ENCODE peak calls at places on chromosome 16, in six cellular contexts. X is IMR-90, W is esophagus muscularis mucosa, C is endodermal cell, J is upper lobe of right lung, E is stomach. N is an unnamed sample.

GRCh38 chr16:67115649-67116048 is 5.9 kb downstream of the PHAF1 start:
- DNase-seq in E (no peak), J (no peak), X (peak; percentile 95), C (no peak), W (no peak), N (no peak)

GRCh38 chr16:64089697-64090096 is 1032.2 kb downstream of the CDH11 start:
- DNase-seq in C (peak; percentile 59), J (no peak), X (peak; percentile 11), W (no peak), E (no peak), N (no peak)

GRCh38 chr16:11239644-11240632 is 16.1 kb downstream of the SOCS1 start:
- DNase-seq in W (no peak), E (no peak), J (no peak), C (no peak), X (no peak), N (no peak)

GRCh38 chr16:27660507-27660906 is 110.6 kb downstream of the KATNIP start:
- DNase-seq in C (no peak), W (no peak), E (no peak), X (no peak), J (no peak), N (no peak)

GRCh38 chr16:49458656-49459445 is 85.2 kb downstream of the C16orf78 start:
- DNase-seq in C (no peak), X (no peak), E (peak; percentile 21), W (peak; percentile 84), J (peak; percentile 20), N (no peak)

GRCh38 chr16:69366431-69366830 is 14.8 kb upstream of the TMED6 start:
- DNase-seq in C (no peak), W (no peak), J (no peak), X (no peak), E (no peak), N (no peak)

GRCh38 chr16:46929378-46930332 is 43.8 kb downstream of the DNAJA2 start:
- DNase-seq in E (peak; percentile 80), X (peak; percentile 45), W (no peak), J (peak; percentile 83), C (peak; percentile 93), N (peak; percentile 71)

GRCh38 chr16:68265078-68265925 is 976 bp downstream of the SLC7A6 start:
- DNase-seq in E (peak; percentile 70), J (peak; percentile 87), C (peak; percentile 77), X (peak; percentile 69), W (peak; percentile 93), N (no peak)

GRCh38 chr16:48576927-48577326 is 33.1 kb downstream of the N4BP1 start:
- DNase-seq in W (no peak), C (no peak), E (no peak), J (no peak), X (peak; percentile 28), N (no peak)

GRCh38 chr16:10678655-10679054 is 16.1 kb downstream of the TEKT5 start:
- DNase-seq in J (no peak), X (no peak), C (no peak), W (no peak), E (no peak), N (no peak)

GRCh38 chr16:54510619-54511018 is 224.0 kb upstream of the IRX3 start:
- DNase-seq in W (no peak), X (no peak), J (no peak), E (no peak), C (no peak), N (no peak)

DNA sequence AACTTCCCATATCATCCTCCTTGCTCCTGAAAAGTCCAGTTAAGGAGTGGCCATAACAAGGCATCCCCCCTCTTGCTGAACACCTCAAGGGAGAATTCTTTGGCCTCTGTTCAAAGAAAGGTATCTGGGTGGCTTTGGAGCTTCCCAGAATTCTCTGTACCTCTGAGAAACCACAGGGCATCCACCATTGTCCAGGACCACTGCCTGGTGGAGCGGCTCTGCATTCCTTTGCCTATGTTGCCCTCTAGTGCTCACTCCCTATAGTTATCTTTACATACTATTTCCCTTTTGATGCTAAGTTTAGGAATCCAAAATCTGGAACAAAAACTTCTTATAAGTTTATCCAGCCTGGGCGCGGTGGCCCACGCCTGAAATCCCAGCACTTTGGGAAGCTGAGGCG is 30.3 kb downstream of the CHD9NB start:
- DNase-seq in W (no peak), X (peak; percentile 43), E (peak; percentile 39), C (peak; percentile 77), J (no peak), N (peak; percentile 28)
- TF ChIP-seq CTCF in W (peak; percentile 36), X (peak; percentile 78), E (no peak), C (peak; percentile 89), J (peak; percentile 56), N (peak; percentile 84)

DNA sequence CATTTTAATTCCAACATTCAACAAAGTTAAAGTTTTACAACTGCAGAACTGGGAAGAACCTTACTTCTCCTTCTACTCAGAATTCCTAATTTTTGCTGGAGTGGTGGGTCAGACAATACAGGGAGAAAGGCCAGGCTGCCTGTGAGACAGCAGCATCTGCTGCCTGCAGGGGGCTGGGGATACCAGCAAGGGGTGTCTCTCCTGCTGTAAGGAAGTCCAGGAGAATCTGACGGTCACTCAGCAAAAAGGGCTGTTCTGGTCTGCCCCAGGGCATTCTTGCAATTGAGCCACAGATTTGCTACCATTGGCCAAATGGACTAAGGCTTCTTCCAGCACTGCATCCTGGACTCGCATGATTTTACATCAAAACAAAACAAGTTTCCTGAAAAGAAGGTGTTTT is 426.6 kb upstream of the CDH11 start:
- DNase-seq in E (no peak), C (peak; percentile 74), X (peak; percentile 13), W (no peak), J (no peak), N (no peak)
- TF ChIP-seq CTCF in E (no peak), C (peak; percentile 70), X (peak; percentile 9), W (no peak), J (no peak), N (no peak)

DNA sequence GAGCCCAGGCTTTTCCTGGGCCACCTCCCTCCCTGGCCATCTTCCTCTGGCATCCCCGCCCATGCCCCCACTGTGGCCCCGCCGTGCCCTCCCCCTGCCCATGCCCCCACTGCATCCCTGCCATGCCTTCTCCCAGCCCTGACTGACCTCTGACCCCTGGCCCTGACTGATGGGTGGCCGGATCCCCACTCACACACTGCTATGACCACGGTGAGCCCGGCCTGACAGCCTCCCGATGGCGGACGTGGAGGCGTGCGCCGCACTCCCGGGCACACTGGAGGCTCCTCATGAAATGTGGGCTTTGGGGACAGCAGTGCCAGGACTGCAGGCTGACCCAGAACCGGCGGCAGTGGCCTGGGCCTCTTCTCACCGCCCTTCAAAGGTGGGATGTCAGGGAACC is 10.6 kb upstream of the C1QTNF8 start:
- DNase-seq in J (no peak), E (no peak), C (no peak), X (no peak), W (no peak), N (no peak)
- TF ChIP-seq CTCF in J (no peak), E (no peak), C (no peak), X (no peak), W (no peak), N (peak; percentile 5)

GRCh38 chr16:85610446-85611204 is 2.5 kb upstream of the GSE1 start:
- DNase-seq in X (peak; percentile 81), W (peak; percentile 96), C (peak; percentile 98), J (peak; percentile 93), E (peak; percentile 89), N (peak; percentile 89)
- TF ChIP-seq CTCF in X (peak; percentile 96), W (peak; percentile 99), C (peak; percentile 99), J (peak; percentile 98), E (peak; percentile 98), N (peak; percentile 99)

GRCh38 chr16:65697061-65697460 is 575.2 kb upstream of the CDH11 start:
- DNase-seq in W (no peak), J (no peak), C (no peak), E (no peak), X (no peak), N (no peak)
- TF ChIP-seq CTCF in W (no peak), J (no peak), C (peak; percentile 38), E (no peak), X (no peak), N (no peak)

GRCh38 chr16:85471469-85472431 is 141.4 kb upstream of the GSE1 start:
- DNase-seq in E (peak; percentile 71), W (no peak), J (peak; percentile 79), X (no peak), C (no peak), N (no peak)
- TF ChIP-seq CTCF in E (no peak), W (no peak), J (no peak), X (no peak), C (peak; percentile 21), N (no peak)

DNA sequence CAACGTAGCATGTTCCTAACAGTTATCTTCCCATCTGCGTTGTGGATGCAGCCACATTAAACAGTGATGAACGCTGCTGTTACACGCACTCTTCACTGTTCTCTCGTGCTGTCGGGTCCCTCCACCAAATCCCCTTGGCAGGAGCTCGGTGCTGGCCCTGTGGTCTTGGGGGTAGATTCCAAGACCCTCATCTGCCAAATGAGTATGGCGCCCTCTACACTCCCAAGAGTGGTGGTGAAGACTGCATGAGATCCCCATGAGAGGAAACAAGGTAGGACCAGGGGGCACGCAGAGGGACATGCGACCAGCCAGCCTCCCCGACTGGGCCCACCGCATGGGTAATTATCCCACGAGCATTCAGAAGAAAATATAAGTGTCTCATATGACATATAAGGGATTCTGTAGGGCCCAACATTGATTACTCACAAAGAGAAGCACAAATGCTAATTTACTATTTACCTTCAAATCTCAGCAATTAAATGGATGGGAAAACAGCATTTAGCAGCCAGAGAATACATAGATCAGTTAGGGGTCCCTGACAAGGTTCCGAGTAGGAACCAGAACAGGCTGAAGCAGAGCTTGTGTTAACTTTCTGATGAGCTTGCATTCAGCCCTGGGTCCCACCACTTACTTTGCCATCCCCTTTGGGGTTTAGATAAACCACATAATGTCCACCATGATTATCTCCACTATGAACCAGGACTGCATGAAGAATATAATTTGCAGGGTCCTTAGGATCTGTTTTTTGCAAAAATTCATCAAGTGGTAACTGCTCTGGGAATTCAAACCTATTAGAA is 23.8 kb downstream of the LITAFD start:
- DNase-seq in X (no peak), E (no peak), J (no peak), W (no peak), C (peak; percentile 74), N (no peak)
- TF ChIP-seq CTCF in X (no peak), E (no peak), J (peak; percentile 9), W (no peak), C (peak; percentile 74), N (peak; percentile 38)

N was measured in progenitor cell of endocrine pancreas.